ENCODE peak calls at places on chromosomes 3 and 15, in ten cellular contexts. U, V, N, R, F, Y, B, G, K and H are unnamed samples.

GRCh38 chr3:179348325-179349013 is 960 bp downstream of the MFN1 start:
- DNase-seq in R (no peak), K (peak; percentile 1), N (no peak), V (peak; percentile 35), Y (no peak), G (no peak), F (no peak), B (no peak), U (no peak), H (peak; percentile 15)

GRCh38 chr15:60651155-60651554 is 172.2 kb upstream of the ICE2 start:
- DNase-seq in N (no peak), F (no peak), V (no peak), R (no peak), Y (no peak), B (no peak), G (no peak), K (peak; percentile 18), U (no peak), H (no peak)

GRCh38 chr15:46170326-46170725 is 535.5 kb downstream of the SQOR start:
- DNase-seq in R (no peak), F (no peak), Y (no peak), K (no peak), U (no peak), V (peak; percentile 3), G (no peak), B (no peak), N (no peak), H (no peak)

GRCh38 chr3:59862686-59863085 is 812.9 kb upstream of the CFAP20DC start:
- DNase-seq in Y (no peak), R (no peak), N (no peak), G (no peak), B (no peak), K (peak; percentile 80), U (no peak), V (peak; percentile 32), F (peak; percentile 10), H (no peak)

GRCh38 chr3:65439641-65440040 is 599.1 kb downstream of the MAGI1 start:
- DNase-seq in G (peak; percentile 20), K (peak; percentile 73), N (no peak), B (no peak), V (peak; percentile 39), R (no peak), Y (peak; percentile 85), F (peak; percentile 18), U (no peak), H (peak; percentile 33)

GRCh38 chr3:16176391-16177030 is 2.0 kb downstream of the GALNT15 start:
- DNase-seq in U (no peak), V (no peak), F (no peak), R (no peak), N (no peak), G (no peak), Y (no peak), B (no peak), K (no peak), H (no peak)

GRCh38 chr3:45417949-45418847 is 29.8 kb downstream of the LARS2 start:
- DNase-seq in V (peak; percentile 21), K (no peak), U (no peak), Y (no peak), F (no peak), N (no peak), G (no peak), R (no peak), B (no peak), H (no peak)

GRCh38 chr3:123818324-123818920 is 65.7 kb downstream of the MYLK start:
- DNase-seq in F (no peak), N (no peak), B (no peak), R (no peak), U (no peak), Y (no peak), G (no peak), V (peak; percentile 80), K (peak; percentile 40), H (no peak)

GRCh38 chr3:20039082-20039764 is 1.0 kb upstream of the KAT2B start:
- DNase-seq in G (no peak), B (no peak), U (no peak), K (no peak), V (no peak), R (no peak), F (no peak), N (no peak), Y (no peak), H (no peak)

DNA sequence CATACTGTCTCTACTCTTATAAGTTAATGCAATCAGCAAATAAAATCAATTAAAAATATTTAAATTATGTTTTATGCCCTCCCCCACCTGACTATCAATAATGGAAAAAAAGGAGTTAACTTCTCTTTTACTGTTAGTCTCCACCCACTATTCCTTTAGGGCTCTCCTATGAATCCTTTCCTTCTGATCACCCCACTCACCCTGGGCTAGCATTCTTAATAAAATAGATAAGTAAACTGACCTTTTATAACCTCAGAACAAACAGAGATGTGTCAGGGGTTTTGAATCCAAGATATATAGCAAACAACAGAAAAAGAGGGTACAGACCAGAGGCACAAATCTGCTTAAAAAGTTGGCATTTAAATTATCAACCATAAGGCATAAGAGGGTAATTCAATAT is 116.1 kb upstream of the PLXND1 start:
- DNase-seq in K (no peak), Y (no peak), N (no peak), U (no peak), B (no peak), R (no peak), V (no peak), G (no peak), F (no peak), H (no peak)
- H3K4me3 ChIP-seq in K (no peak overlapping the region), Y (no peak overlapping the region), N (no peak overlapping the region), U (no peak overlapping the region), B (no peak overlapping the region), R (no peak overlapping the region), V (no peak overlapping the region), G (no peak overlapping the region), F (no peak overlapping the region), H (no peak overlapping the region)

GRCh38 chr3:194296832-194297666 is 54.1 kb downstream of the CPN2 start:
- DNase-seq in U (peak; percentile 79), F (no peak), N (peak; percentile 40), B (no peak), K (peak; percentile 52), R (no peak), Y (peak; percentile 85), V (no peak), G (no peak), H (peak; percentile 97)
- H3K4me3 ChIP-seq in U (peak overlapping the region; percentile 32), F (no peak overlapping the region), N (no peak overlapping the region), B (no peak overlapping the region), K (no peak overlapping the region), R (no peak overlapping the region), Y (peak overlapping the region; percentile 45), V (peak overlapping the region; percentile 13), G (peak overlapping the region; percentile 16), H (peak overlapping the region; percentile 34)

DNA sequence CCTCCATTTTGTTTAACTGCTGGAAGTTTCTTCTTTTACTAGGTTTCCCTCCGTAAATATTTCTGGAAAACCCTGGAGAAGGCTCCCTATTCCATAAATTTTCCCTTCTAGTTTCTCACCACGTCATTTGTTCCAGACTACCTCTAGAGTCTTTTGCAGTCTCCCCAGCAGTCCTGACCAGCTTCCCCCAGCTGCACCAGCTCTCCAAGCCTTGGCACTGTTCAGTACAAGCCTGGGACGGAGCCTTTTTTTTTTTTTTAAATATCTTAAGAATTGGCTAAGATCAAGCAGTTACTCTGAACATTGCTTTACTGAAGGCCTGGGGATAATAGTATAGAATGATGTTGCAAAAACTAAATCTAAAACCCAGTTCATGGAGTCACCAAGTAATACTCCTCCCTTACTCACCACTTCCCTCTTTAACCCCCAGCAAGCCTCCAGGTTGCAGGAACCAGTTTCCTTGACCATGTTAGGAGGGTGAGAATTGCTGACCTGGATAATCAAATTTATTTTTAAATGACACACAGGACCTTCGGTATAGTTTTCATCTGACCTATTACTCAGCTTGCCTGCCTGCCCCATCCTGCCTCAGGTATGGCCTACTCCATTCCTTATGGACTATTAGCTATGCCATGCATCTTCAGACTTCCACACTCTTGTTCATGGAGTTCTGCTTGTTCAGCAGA is 723 bp downstream of the RTP4 start:
- DNase-seq in Y (no peak), B (no peak), G (no peak), N (no peak), R (no peak), K (no peak), V (peak; percentile 71), U (no peak), F (no peak), H (no peak)
- H3K4me3 ChIP-seq in Y (no peak overlapping the region), B (peak overlapping the region; percentile 64), G (peak overlapping the region; percentile 49), N (no peak overlapping the region), R (peak overlapping the region; percentile 73), K (peak overlapping the region; percentile 52), V (no peak overlapping the region), U (peak overlapping the region; percentile 54), F (no peak overlapping the region), H (no peak overlapping the region)

DNA sequence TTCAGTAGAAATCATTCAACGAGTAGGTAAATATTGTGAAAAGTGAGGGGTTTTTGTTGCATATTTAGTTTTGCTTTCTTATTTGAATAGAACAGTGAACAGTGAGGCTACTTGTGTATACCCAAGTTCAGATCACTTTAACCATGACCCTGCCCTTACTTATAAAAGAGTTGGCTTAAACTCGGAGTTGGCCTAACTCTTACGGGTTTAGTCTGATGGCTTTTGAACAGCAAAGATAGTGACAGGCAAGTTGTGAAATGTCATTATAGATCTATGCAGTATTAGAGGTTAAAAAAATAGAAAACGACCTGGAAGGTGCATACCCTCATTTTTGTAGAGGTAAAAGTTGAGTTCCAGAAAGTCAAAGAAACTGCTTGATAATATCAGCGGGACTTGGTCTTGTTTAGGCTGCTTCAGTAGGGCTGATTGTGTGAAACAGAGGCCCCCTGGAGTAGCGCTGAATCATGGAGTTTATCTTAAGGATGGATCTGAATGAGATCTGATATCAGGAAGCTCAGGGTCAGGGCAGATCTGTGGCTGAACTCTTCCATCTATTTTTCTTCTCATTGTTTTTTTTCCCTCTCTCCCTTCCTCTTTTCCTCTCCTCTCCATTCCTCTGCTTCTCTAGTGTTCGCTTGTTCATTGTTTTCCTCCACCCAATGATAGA is 359.8 kb downstream of the LPP start:
- DNase-seq in K (no peak), U (no peak), G (no peak), N (no peak), B (no peak), R (no peak), F (no peak), Y (no peak), V (no peak), H (no peak)
- H3K4me3 ChIP-seq in K (no peak overlapping the region), U (no peak overlapping the region), G (no peak overlapping the region), N (no peak overlapping the region), B (no peak overlapping the region), R (no peak overlapping the region), F (no peak overlapping the region), Y (no peak overlapping the region), V (no peak overlapping the region), H (no peak overlapping the region)